ENCODE peak calls at places on chromosomes 2 and 18, in five cellular contexts. One of them, this sample, is unnamed.

GRCh38 chr2:157056200-157056676 is 201.3 kb upstream of the GALNT5 start:
- DNase-seq in GM12865: no peak
- DNase-seq in kidney epithelial cell: peak; percentile 28
- DNase-seq in right cardiac atrium: no peak
- DNase-seq in CD8-positive, alpha-beta T cell: no peak
- DNase-seq in this sample: peak; percentile 28

GRCh38 chr2:148106331-148106730 is 85.4 kb downstream of the MBD5 start:
- DNase-seq in right cardiac atrium: no peak
- DNase-seq in kidney epithelial cell: no peak
- DNase-seq in GM12865: no peak
- DNase-seq in CD8-positive, alpha-beta T cell: no peak
- DNase-seq in this sample: no peak

GRCh38 chr2:8479298-8479697 is 202.6 kb upstream of the ID2 start:
- DNase-seq in GM12865: no peak
- DNase-seq in CD8-positive, alpha-beta T cell: no peak
- DNase-seq in kidney epithelial cell: no peak
- DNase-seq in right cardiac atrium: peak; percentile 71
- DNase-seq in this sample: no peak

GRCh38 chr2:200086911-200087310 is 131.5 kb downstream of the MAIP1 start:
- DNase-seq in GM12865: no peak
- DNase-seq in right cardiac atrium: no peak
- DNase-seq in kidney epithelial cell: no peak
- DNase-seq in CD8-positive, alpha-beta T cell: no peak
- DNase-seq in this sample: no peak

GRCh38 chr18:57833441-57834101 is 30.5 kb upstream of the ATP8B1 start:
- DNase-seq in right cardiac atrium: no peak
- DNase-seq in CD8-positive, alpha-beta T cell: no peak
- DNase-seq in kidney epithelial cell: no peak
- DNase-seq in GM12865: peak; percentile 87
- DNase-seq in this sample: no peak

GRCh38 chr2:174326880-174327558 is 7.7 kb upstream of the SP9 start:
- DNase-seq in CD8-positive, alpha-beta T cell: no peak
- DNase-seq in right cardiac atrium: no peak
- DNase-seq in GM12865: no peak
- DNase-seq in kidney epithelial cell: no peak
- DNase-seq in this sample: no peak

GRCh38 chr18:55275042-55275897 is 312.7 kb downstream of the TCF4 start:
- DNase-seq in GM12865: peak; percentile 50
- DNase-seq in right cardiac atrium: peak; percentile 42
- DNase-seq in kidney epithelial cell: no peak
- DNase-seq in CD8-positive, alpha-beta T cell: no peak
- DNase-seq in this sample: peak; percentile 72

GRCh38 chr2:171318463-171318934 is 115.3 kb downstream of the METTL8 start:
- DNase-seq in CD8-positive, alpha-beta T cell: no peak
- DNase-seq in kidney epithelial cell: no peak
- DNase-seq in GM12865: peak; percentile 66
- DNase-seq in right cardiac atrium: peak; percentile 72
- DNase-seq in this sample: no peak

GRCh38 chr2:235416816-235417499 is 76.9 kb upstream of the AGAP1 start:
- DNase-seq in right cardiac atrium: no peak
- DNase-seq in kidney epithelial cell: peak; percentile 19
- DNase-seq in GM12865: no peak
- DNase-seq in CD8-positive, alpha-beta T cell: no peak
- DNase-seq in this sample: no peak

GRCh38 chr2:202932425-202933138 is 20.5 kb downstream of the CARF start:
- DNase-seq in CD8-positive, alpha-beta T cell: no peak
- DNase-seq in right cardiac atrium: no peak
- DNase-seq in kidney epithelial cell: no peak
- DNase-seq in GM12865: no peak
- DNase-seq in this sample: peak; percentile 87

GRCh38 chr2:218807626-218808025 is 24.0 kb downstream of the PRKAG3 start:
- DNase-seq in kidney epithelial cell: no peak
- DNase-seq in CD8-positive, alpha-beta T cell: no peak
- DNase-seq in right cardiac atrium: no peak
- DNase-seq in GM12865: no peak
- DNase-seq in this sample: no peak

GRCh38 chr2:194526121-194526520 is 1130.9 kb upstream of the SLC39A10 start:
- DNase-seq in kidney epithelial cell: no peak
- DNase-seq in right cardiac atrium: no peak
- DNase-seq in GM12865: no peak
- DNase-seq in CD8-positive, alpha-beta T cell: no peak
- DNase-seq in this sample: no peak

GRCh38 chr18:26456070-26456491 is 92.3 kb downstream of the KCTD1 start:
- DNase-seq in kidney epithelial cell: no peak
- DNase-seq in GM12865: no peak
- DNase-seq in right cardiac atrium: no peak
- DNase-seq in CD8-positive, alpha-beta T cell: no peak
- DNase-seq in this sample: no peak

GRCh38 chr2:167626961-167627360 is 620.4 kb downstream of the STK39 start:
- DNase-seq in right cardiac atrium: no peak
- DNase-seq in CD8-positive, alpha-beta T cell: no peak
- DNase-seq in GM12865: no peak
- DNase-seq in kidney epithelial cell: no peak
- DNase-seq in this sample: no peak

GRCh38 chr2:83282851-83283250 is 1176.2 kb downstream of the SUCLG1 start:
- DNase-seq in kidney epithelial cell: no peak
- DNase-seq in GM12865: no peak
- DNase-seq in right cardiac atrium: no peak
- DNase-seq in CD8-positive, alpha-beta T cell: no peak
- DNase-seq in this sample: no peak

GRCh38 chr2:11802782-11803191 is 56.4 kb downstream of the LPIN1 start:
- DNase-seq in kidney epithelial cell: no peak
- DNase-seq in CD8-positive, alpha-beta T cell: no peak
- DNase-seq in GM12865: no peak
- DNase-seq in right cardiac atrium: no peak
- DNase-seq in this sample: peak; percentile 52

GRCh38 chr18:62588217-62588616 is 65.4 kb downstream of the ZCCHC2 start:
- DNase-seq in CD8-positive, alpha-beta T cell: no peak
- DNase-seq in right cardiac atrium: no peak
- DNase-seq in kidney epithelial cell: no peak
- DNase-seq in GM12865: no peak
- DNase-seq in this sample: no peak

GRCh38 chr2:31765078-31765835 is 184.5 kb upstream of the SRD5A2 start:
- DNase-seq in CD8-positive, alpha-beta T cell: no peak
- DNase-seq in kidney epithelial cell: peak; percentile 10
- DNase-seq in right cardiac atrium: no peak
- DNase-seq in GM12865: no peak
- DNase-seq in this sample: no peak

GRCh38 chr2:3644246-3644525 is 13.8 kb upstream of the ALLC start:
- DNase-seq in right cardiac atrium: no peak
- DNase-seq in kidney epithelial cell: no peak
- DNase-seq in GM12865: no peak
- DNase-seq in CD8-positive, alpha-beta T cell: no peak
- DNase-seq in this sample: no peak

GRCh38 chr2:10868465-10869314 is 43.0 kb upstream of the KCNF1 start:
- DNase-seq in right cardiac atrium: peak; percentile 83
- DNase-seq in CD8-positive, alpha-beta T cell: no peak
- DNase-seq in GM12865: no peak
- DNase-seq in kidney epithelial cell: no peak
- DNase-seq in this sample: no peak

GRCh38 chr18:5424903-5425302 is 118.9 kb downstream of the EPB41L3 start:
- DNase-seq in GM12865: peak; percentile 32
- DNase-seq in right cardiac atrium: no peak
- DNase-seq in CD8-positive, alpha-beta T cell: no peak
- DNase-seq in kidney epithelial cell: peak; percentile 14
- DNase-seq in this sample: no peak

GRCh38 chr18:31648966-31649429 is 35.4 kb downstream of the B4GALT6 start:
- DNase-seq in CD8-positive, alpha-beta T cell: no peak
- DNase-seq in kidney epithelial cell: peak; percentile 63
- DNase-seq in right cardiac atrium: no peak
- DNase-seq in GM12865: peak; percentile 91
- DNase-seq in this sample: peak; percentile 31
- H3K4me3 ChIP-seq in CD8-positive, alpha-beta T cell: no peak overlapping the region
- H3K4me3 ChIP-seq in kidney epithelial cell: no peak overlapping the region
- H3K4me3 ChIP-seq in right cardiac atrium: no peak overlapping the region
- H3K4me3 ChIP-seq in GM12865: no peak overlapping the region
- H3K4me3 ChIP-seq in this sample: no peak overlapping the region

GRCh38 chr2:215315301-215315700 is 3.4 kb downstream of the ATIC start:
- DNase-seq in right cardiac atrium: no peak
- DNase-seq in GM12865: no peak
- DNase-seq in kidney epithelial cell: no peak
- DNase-seq in CD8-positive, alpha-beta T cell: no peak
- DNase-seq in this sample: no peak

GRCh38 chr2:215311625-215312394 is at the start of gene ATIC:
- DNase-seq in GM12865: peak; percentile 98
- DNase-seq in kidney epithelial cell: peak; percentile 80
- DNase-seq in CD8-positive, alpha-beta T cell: peak; percentile 75
- DNase-seq in right cardiac atrium: peak; percentile 98
- DNase-seq in this sample: peak; percentile 75

GRCh38 chr2:215316336-215316735 is 4.5 kb downstream of the ATIC start:
- DNase-seq in CD8-positive, alpha-beta T cell: no peak
- DNase-seq in right cardiac atrium: no peak
- DNase-seq in GM12865: no peak
- DNase-seq in kidney epithelial cell: no peak
- DNase-seq in this sample: no peak

GRCh38 chr2:215314896-215315295 is 3.0 kb downstream of the ATIC start:
- DNase-seq in kidney epithelial cell: no peak
- DNase-seq in GM12865: no peak
- DNase-seq in right cardiac atrium: no peak
- DNase-seq in CD8-positive, alpha-beta T cell: no peak
- DNase-seq in this sample: no peak

DNA sequence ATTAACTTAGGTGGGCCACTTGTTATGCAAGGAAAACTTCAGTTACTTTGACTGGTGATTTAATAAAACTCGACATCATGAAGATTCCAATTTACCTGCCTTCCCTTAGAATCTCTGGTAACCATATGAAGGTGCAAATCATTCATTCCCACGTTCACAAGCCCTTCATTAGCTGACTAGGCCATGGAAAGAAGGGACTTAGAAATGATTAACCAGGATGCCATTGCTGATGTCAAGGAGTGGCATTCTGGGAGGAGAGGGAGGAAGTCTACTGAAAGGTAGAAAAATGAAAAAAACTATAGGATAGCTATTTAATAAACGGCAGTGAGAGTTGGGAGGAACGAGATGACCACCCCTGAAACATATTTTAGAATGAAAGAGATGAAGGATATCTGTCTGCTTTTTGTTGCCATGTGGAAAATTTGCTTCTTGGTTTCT is 1.4 kb downstream of the ATIC start:
- DNase-seq in right cardiac atrium: no peak
- DNase-seq in GM12865: no peak
- DNase-seq in CD8-positive, alpha-beta T cell: no peak
- DNase-seq in kidney epithelial cell: no peak
- DNase-seq in this sample: no peak
- H3K4me3 ChIP-seq in right cardiac atrium: no peak overlapping the region
- H3K4me3 ChIP-seq in GM12865: peak overlapping the region; percentile 80
- H3K4me3 ChIP-seq in CD8-positive, alpha-beta T cell: peak overlapping the region; percentile 91
- H3K4me3 ChIP-seq in kidney epithelial cell: no peak overlapping the region
- H3K4me3 ChIP-seq in this sample: no peak overlapping the region

DNA sequence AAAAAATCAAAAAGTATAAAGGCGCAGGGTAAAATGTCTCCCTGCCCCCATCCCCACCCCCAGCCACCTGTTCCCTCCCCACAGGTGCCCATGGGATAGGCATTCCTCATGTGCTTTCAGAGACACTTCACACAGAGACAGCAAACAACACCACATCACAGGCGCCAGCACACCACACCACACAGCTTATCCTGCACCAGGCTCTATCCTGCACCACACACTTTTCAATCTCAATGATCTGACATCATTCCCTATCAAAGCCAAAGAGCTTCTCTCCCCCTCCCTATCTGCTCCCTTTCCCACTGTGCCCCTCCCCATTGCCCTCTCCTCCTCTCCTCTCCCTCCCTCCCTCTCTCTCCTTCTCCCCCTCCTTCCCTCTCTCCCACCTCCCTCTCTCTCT is 15.5 kb downstream of the FAM178B start:
- DNase-seq in GM12865: no peak
- DNase-seq in kidney epithelial cell: no peak
- DNase-seq in right cardiac atrium: no peak
- DNase-seq in CD8-positive, alpha-beta T cell: no peak
- DNase-seq in this sample: no peak
- H3K4me3 ChIP-seq in GM12865: no peak overlapping the region
- H3K4me3 ChIP-seq in kidney epithelial cell: no peak overlapping the region
- H3K4me3 ChIP-seq in right cardiac atrium: no peak overlapping the region
- H3K4me3 ChIP-seq in CD8-positive, alpha-beta T cell: no peak overlapping the region
- H3K4me3 ChIP-seq in this sample: no peak overlapping the region

GRCh38 chr2:159712929-159713575 is 746 bp downstream of the MARCHF7 start:
- DNase-seq in GM12865: peak; percentile 53
- DNase-seq in right cardiac atrium: no peak
- DNase-seq in kidney epithelial cell: no peak
- DNase-seq in CD8-positive, alpha-beta T cell: no peak
- DNase-seq in this sample: no peak

GRCh38 chr2:159708066-159708760 is 4.1 kb upstream of the MARCHF7 start:
- DNase-seq in kidney epithelial cell: no peak
- DNase-seq in CD8-positive, alpha-beta T cell: no peak
- DNase-seq in GM12865: no peak
- DNase-seq in right cardiac atrium: no peak
- DNase-seq in this sample: no peak

GRCh38 chr2:159711562-159712193 is 628 bp upstream of the MARCHF7 start:
- DNase-seq in kidney epithelial cell: peak; percentile 23
- DNase-seq in right cardiac atrium: no peak
- DNase-seq in CD8-positive, alpha-beta T cell: no peak
- DNase-seq in GM12865: no peak
- DNase-seq in this sample: no peak

GRCh38 chr2:159712194-159712928 is at the start of gene MARCHF7:
- DNase-seq in kidney epithelial cell: peak; percentile 80
- DNase-seq in GM12865: peak; percentile 98
- DNase-seq in CD8-positive, alpha-beta T cell: peak; percentile 97
- DNase-seq in right cardiac atrium: peak; percentile 98
- DNase-seq in this sample: peak; percentile 88

DNA sequence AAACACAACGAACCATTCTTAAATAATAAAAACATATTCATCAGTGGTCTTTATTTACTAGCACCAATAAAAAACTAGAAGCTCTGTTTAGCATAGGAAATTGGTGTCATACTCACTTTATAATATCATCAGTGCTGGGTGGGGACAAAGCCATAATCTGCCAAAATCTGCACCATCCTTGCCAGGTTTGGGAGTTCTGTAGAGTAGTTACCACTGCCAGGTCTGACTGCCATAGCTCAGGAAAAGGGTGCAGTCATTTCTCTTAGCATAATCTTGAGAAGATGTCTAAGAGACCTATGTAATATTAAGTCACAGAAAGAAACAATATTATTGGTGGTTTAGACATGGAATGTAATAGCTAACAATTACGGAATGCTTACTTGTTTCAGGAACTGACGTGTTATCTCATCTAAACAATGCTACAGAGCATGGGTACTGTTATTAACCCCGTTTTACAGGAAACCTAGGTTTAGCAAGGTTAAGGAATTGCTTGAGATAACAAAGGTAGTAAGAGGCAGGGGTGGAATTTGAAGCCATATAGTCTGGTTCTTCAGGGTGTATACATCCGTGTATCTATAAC is 1.6 kb upstream of the MARCHF7 start:
- DNase-seq in CD8-positive, alpha-beta T cell: no peak
- DNase-seq in kidney epithelial cell: no peak
- DNase-seq in GM12865: no peak
- DNase-seq in right cardiac atrium: no peak
- DNase-seq in this sample: no peak
- H3K4me3 ChIP-seq in CD8-positive, alpha-beta T cell: no peak overlapping the region
- H3K4me3 ChIP-seq in kidney epithelial cell: no peak overlapping the region
- H3K4me3 ChIP-seq in GM12865: no peak overlapping the region
- H3K4me3 ChIP-seq in right cardiac atrium: no peak overlapping the region
- H3K4me3 ChIP-seq in this sample: no peak overlapping the region

This sample was measured in skeletal muscle cell.